ENCODE peak calls at places on chromosomes 5 and 9, in five cellular contexts. A, P, H, L and I are unnamed samples.

GRCh38 chr9:133210609-133211008 is 1.6 kb upstream of the OBP2B start:
- DNase-seq in H (no peak), P (peak), A (no peak), L (no peak), I (no peak)

GRCh38 chr5:43711496-43711895 is 108.5 kb downstream of the NNT start:
- DNase-seq in A (peak), L (peak), H (peak), P (no peak), I (no peak)

GRCh38 chr9:98018347-98018746 is 35.2 kb downstream of the ANP32B start:
- DNase-seq in P (no peak), H (no peak), A (no peak), L (no peak), I (no peak)

GRCh38 chr5:39461007-39461682 is 36.4 kb upstream of the DAB2 start:
- DNase-seq in L (no peak), P (no peak), A (no peak), H (no peak), I (no peak)

GRCh38 chr5:74626386-74627222 is 13.9 kb downstream of the ENC1 start:
- DNase-seq in P (no peak), A (no peak), L (peak), H (no peak), I (no peak)

GRCh38 chr5:36792560-36793180 is 83.9 kb upstream of the NIPBL start:
- DNase-seq in H (no peak), P (no peak), A (no peak), L (no peak), I (no peak)

GRCh38 chr5:170266570-170267379 is 30.8 kb downstream of the LCP2 start:
- DNase-seq in L (no peak), H (no peak), A (no peak), P (no peak), I (no peak)

GRCh38 chr9:34185778-34186551 is 7.1 kb downstream of the UBAP1 start:
- DNase-seq in L (peak), P (no peak), A (peak), H (peak), I (no peak)

GRCh38 chr5:73093943-73094342 is 26.4 kb upstream of the TMEM171 start:
- DNase-seq in A (peak), L (peak), H (peak), P (no peak), I (no peak)

GRCh38 chr9:135715056-135715595 is 13.1 kb downstream of the KCNT1 start:
- DNase-seq in P (no peak), L (no peak), A (no peak), H (no peak), I (no peak)

GRCh38 chr5:5374034-5374715 is 48.3 kb upstream of the ICE1 start:
- DNase-seq in L (peak), H (no peak), P (no peak), A (peak), I (no peak)

GRCh38 chr5:9644630-9645029 is 14.5 kb upstream of the TAS2R1 start:
- DNase-seq in L (no peak), A (peak), H (no peak), P (no peak), I (no peak)

DNA sequence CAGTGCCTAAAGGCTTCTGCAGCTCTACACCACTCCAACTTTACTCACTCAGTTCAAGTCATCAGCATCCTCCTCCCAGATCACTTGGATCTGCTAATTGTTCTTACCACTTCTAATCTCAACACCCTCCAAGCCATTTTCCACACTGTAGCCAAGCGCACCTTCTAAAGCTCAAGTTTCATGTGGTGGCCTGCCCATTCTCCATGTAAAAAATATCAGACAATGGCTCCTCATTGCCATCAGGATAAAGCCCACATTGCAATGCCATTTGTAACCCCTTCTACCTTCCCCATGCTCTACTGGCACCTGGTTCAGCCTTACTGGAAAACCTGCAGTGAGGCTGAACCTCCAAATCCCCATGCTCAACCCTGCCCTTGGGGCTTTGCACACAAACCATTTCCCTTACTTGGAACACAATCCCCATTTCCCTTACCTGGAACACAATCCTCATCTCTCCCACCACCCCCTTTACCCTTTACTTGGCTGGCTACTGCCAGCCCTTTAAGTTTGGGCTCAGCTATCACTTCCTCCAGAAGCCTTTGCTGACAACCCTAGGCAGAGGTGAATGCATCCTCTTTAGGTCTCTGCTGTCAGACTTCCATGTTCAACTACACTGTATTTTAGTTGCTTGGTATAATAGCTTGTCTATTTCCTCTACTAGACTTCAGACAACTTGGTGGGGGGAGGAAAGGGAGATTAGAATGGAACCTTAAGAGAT is 220.0 kb downstream of the TSSK1B start:
- DNase-seq in H (no peak), A (no peak), L (no peak), P (no peak), I (no peak)
- H3K4me3 ChIP-seq in H (no peak), A (no peak), L (no peak), P (no peak), I (no peak)

GRCh38 chr9:112485574-112485973 is 1.1 kb upstream of the KIAA1958 start:
- DNase-seq in A (no peak), P (no peak), H (no peak), L (no peak), I (no peak)
- H3K4me3 ChIP-seq in A (no peak), P (peak), H (peak), L (no peak), I (no peak)

DNA sequence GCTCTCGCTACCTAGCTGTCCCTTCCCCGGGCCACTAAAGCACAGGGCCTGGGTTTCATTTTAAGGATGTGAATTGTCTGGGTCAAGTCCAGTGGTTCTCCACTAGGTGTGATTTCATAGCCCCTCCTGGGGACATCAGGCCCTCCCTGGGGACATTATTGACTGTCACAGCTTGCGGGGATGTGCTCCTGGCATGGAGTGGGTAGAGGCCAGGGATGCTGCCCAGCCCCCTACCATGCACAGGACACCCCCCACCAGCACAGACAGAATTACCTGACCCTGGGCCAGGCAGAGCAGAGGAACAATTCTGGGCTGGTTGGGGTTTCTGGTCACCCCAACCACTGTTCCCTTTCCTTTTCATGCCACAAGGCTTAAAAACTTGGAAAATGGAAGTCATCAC is 4.1 kb downstream of the FAM78A start:
- DNase-seq in H (no peak), P (no peak), L (no peak), A (no peak), I (no peak)
- H3K4me3 ChIP-seq in H (no peak), P (peak), L (no peak), A (no peak), I (no peak)

GRCh38 chr5:139795074-139796001 is at the start of gene PSD2:
- DNase-seq in L (no peak), H (no peak), A (no peak), P (no peak), I (no peak)
- H3K4me3 ChIP-seq in L (no peak), H (no peak), A (peak), P (peak), I (peak)